ENCODE peak calls at places on chromosomes 5 and 9, in seven cellular contexts. F is GM12892, P is SK-N-SH, D is K562, W is GM12878, E is HepG2, Q is H1. L is an unnamed sample.
A peak's percentile ranks its signal among the peaks of the same experiment; 100 is the strongest.

GRCh38 chr5:135212361-135213033 is 178.5 kb upstream of the PITX1 start:
- DNase-seq in F (no peak), P (no peak), D (no peak), W (no peak), E (no peak), Q (no peak), L (no peak)

GRCh38 chr5:157366741-157367684 is 93.0 kb upstream of the NIPAL4 start:
- DNase-seq in F (no peak), P (peak; percentile 53), D (peak; percentile 20), W (no peak), E (peak; percentile 28), Q (no peak), L (no peak)

GRCh38 chr5:179623906-179624741 is 653 bp upstream of the HNRNPH1 start:
- DNase-seq in F (peak; percentile 53), P (no peak), D (peak; percentile 51), W (no peak), E (peak; percentile 45), Q (no peak), L (no peak)

GRCh38 chr9:76415154-76415553 is 20.9 kb upstream of the RFK start:
- DNase-seq in F (no peak), P (no peak), D (no peak), W (no peak), E (no peak), Q (no peak), L (no peak)

GRCh38 chr5:124285071-124285470 is 461.4 kb downstream of the ZNF608 start:
- DNase-seq in F (no peak), P (no peak), D (no peak), W (no peak), E (no peak), Q (no peak), L (no peak)

GRCh38 chr9:114281421-114282103 is 41.3 kb upstream of the ORM1 start:
- DNase-seq in F (no peak), P (peak; percentile 85), D (no peak), W (no peak), E (no peak), Q (no peak), L (no peak)

GRCh38 chr5:175542232-175542965 is 64.0 kb downstream of the SFXN1 start:
- DNase-seq in F (no peak), P (no peak), D (no peak), W (no peak), E (no peak), Q (no peak), L (no peak)

GRCh38 chr9:123872710-123873109 is 57.2 kb downstream of the DENND1A start:
- DNase-seq in F (no peak), P (no peak), D (no peak), W (no peak), E (no peak), Q (no peak), L (no peak)

GRCh38 chr5:36242534-36243144 is 914 bp upstream of the NADK2 start:
- DNase-seq in F (no peak), P (peak; percentile 17), D (no peak), W (no peak), E (peak; percentile 19), Q (no peak), L (no peak)

GRCh38 chr5:179287631-179288030 is 57.6 kb downstream of the ADAMTS2 start:
- DNase-seq in F (no peak), P (no peak), D (no peak), W (no peak), E (no peak), Q (no peak), L (no peak)

GRCh38 chr9:2655411-2655901 is 33.9 kb downstream of the VLDLR start:
- DNase-seq in F (no peak), P (no peak), D (no peak), W (no peak), E (no peak), Q (no peak), L (no peak)

GRCh38 chr5:10315824-10316509 is 8.3 kb upstream of the CMBL start:
- DNase-seq in F (no peak), P (no peak), D (no peak), W (no peak), E (no peak), Q (no peak), L (no peak)

GRCh38 chr5:95760291-95761191 is 29.4 kb downstream of the RHOBTB3 start:
- DNase-seq in F (peak; percentile 11), P (no peak), D (no peak), W (peak; percentile 64), E (peak; percentile 71), Q (no peak), L (no peak)

GRCh38 chr5:95762681-95763041 is 31.5 kb downstream of the RHOBTB3 start:
- DNase-seq in F (no peak), P (no peak), D (no peak), W (no peak), E (no peak), Q (no peak), L (no peak)

GRCh38 chr5:95759005-95759404 is 27.9 kb downstream of the RHOBTB3 start:
- DNase-seq in F (no peak), P (no peak), D (no peak), W (no peak), E (peak; percentile 77), Q (no peak), L (no peak)

GRCh38 chr5:95761771-95762680 is 30.9 kb downstream of the RHOBTB3 start:
- DNase-seq in F (no peak), P (peak; percentile 57), D (no peak), W (no peak), E (no peak), Q (no peak), L (no peak)

GRCh38 chr5:95759634-95760033 is 28.5 kb downstream of the RHOBTB3 start:
- DNase-seq in F (no peak), P (no peak), D (no peak), W (no peak), E (peak; percentile 95), Q (no peak), L (no peak)
- TF ChIP-seq POLR2AphosphoS5 in F (no peak), P (no peak), D (no peak), W (no peak), E (no peak), Q (no peak), L (no peak)

GRCh38 chr5:96943829-96944228 is 7.9 kb downstream of the LNPEP start:
- DNase-seq in F (no peak), P (no peak), D (no peak), W (no peak), E (no peak), Q (no peak), L (no peak)
- TF ChIP-seq TAF1 in F (no peak), P (no peak), D (no peak), W (no peak), E (no peak), Q (no peak), L (no peak)

DNA sequence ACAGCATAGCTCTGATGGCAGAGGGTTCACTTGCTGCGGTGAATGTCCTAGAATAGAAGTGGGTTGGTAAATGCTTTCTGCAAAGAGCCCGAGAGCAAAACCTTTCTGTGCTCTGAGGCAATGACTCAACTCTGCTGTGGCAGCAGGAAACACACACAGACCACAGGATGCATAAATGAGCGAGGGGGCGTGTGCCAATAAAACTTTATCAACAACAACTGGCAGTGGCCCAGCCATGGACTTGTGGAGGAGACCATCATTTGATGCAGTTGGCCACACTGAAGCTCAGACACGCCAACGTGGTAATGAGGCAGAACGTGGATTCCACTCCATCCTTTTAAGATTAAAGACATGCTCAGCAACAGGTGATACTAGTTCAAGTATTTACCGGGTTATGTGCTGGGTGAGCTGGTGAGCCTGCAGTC is 6.8 kb downstream of the MRPL36 start:
- DNase-seq in F (peak; percentile 70), P (no peak), D (no peak), W (peak; percentile 99), E (no peak), Q (no peak), L (peak; percentile 68)
- TF ChIP-seq POLR2AphosphoS5 in F (peak; percentile 28), P (no peak), D (no peak), W (peak; percentile 88), E (no peak), Q (no peak), L (peak; percentile 41)

GRCh38 chr9:111961011-111961410 is 64.4 kb downstream of the UGCG start:
- DNase-seq in F (no peak), P (no peak), D (no peak), W (no peak), E (no peak), Q (no peak), L (no peak)

GRCh38 chr9:111959960-111960359 is 63.3 kb downstream of the UGCG start:
- DNase-seq in F (no peak), P (no peak), D (no peak), W (no peak), E (no peak), Q (no peak), L (no peak)

GRCh38 chr9:111955048-111955447 is 58.4 kb downstream of the UGCG start:
- DNase-seq in F (no peak), P (no peak), D (no peak), W (no peak), E (no peak), Q (no peak), L (no peak)

GRCh38 chr9:111959468-111959941 is 62.9 kb downstream of the UGCG start:
- DNase-seq in F (no peak), P (no peak), D (no peak), W (no peak), E (peak; percentile 27), Q (no peak), L (no peak)

GRCh38 chr9:111957856-111958631 is 61.4 kb downstream of the UGCG start:
- DNase-seq in F (no peak), P (no peak), D (no peak), W (no peak), E (no peak), Q (no peak), L (no peak)
- TF ChIP-seq TAF1 in F (no peak), P (peak; percentile 91), D (no peak), W (no peak), E (no peak), Q (no peak), L (no peak)